ENCODE peak calls at places on chromosomes 16 and 17, in four cellular contexts. B, W, S and M are unnamed samples.

GRCh38 chr17:56009795-56010715 is 143.2 kb upstream of the ANKFN1 start:
- DNase-seq in B (no peak), W (no peak), S (no peak), M (no peak)

GRCh38 chr17:79086609-79087427 is 12.2 kb downstream of the ENGASE start:
- DNase-seq in B (no peak), W (no peak), S (no peak), M (no peak)

GRCh38 chr17:50150354-50151040 is at the start of gene PPP1R9B:
- DNase-seq in B (no peak), W (no peak), S (no peak), M (no peak)

GRCh38 chr17:69450857-69451410 is 36.4 kb downstream of the MAP2K6 start:
- DNase-seq in B (no peak), W (peak), S (no peak), M (no peak)

GRCh38 chr17:18626152-18626870 is 17.9 kb downstream of the TBC1D28 start:
- DNase-seq in B (no peak), W (no peak), S (no peak), M (no peak)

GRCh38 chr16:79497951-79498350 is 102.6 kb downstream of the MAF start:
- DNase-seq in B (no peak), W (no peak), S (no peak), M (no peak)

GRCh38 chr17:3667366-3668278 is 756 bp downstream of the TAX1BP3 start:
- DNase-seq in B (peak), W (peak), S (peak), M (peak)

GRCh38 chr16:11989238-11990160 is 13.0 kb downstream of the SNX29 start:
- DNase-seq in B (no peak), W (peak), S (no peak), M (no peak)

GRCh38 chr17:36198831-36199465 is 2.4 kb upstream of the CCL3L1 start:
- DNase-seq in B (no peak), W (no peak), S (no peak), M (no peak)

GRCh38 chr16:2148714-2149629 is 547 bp downstream of the RAB26 start:
- DNase-seq in B (no peak), W (no peak), S (no peak), M (no peak)

GRCh38 chr16:4525069-4525468 is 13.5 kb downstream of the CDIP1 start:
- DNase-seq in B (no peak), W (no peak), S (no peak), M (no peak)

GRCh38 chr17:76398523-76399174 is 14.2 kb downstream of the SPHK1 start:
- DNase-seq in B (no peak), W (no peak), S (no peak), M (no peak)

GRCh38 chr17:42783778-42784138 is 3.3 kb downstream of the WNK4 start:
- DNase-seq in B (no peak), W (no peak), S (no peak), M (no peak)

GRCh38 chr16:89395150-89396142 is 94.9 kb downstream of the ANKRD11 start:
- DNase-seq in B (peak), W (peak), S (peak), M (peak)

GRCh38 chr16:74437-75318 is 2.2 kb upstream of the RHBDF1 start:
- DNase-seq in B (no peak), W (no peak), S (no peak), M (no peak)

GRCh38 chr16:12020007-12020406 is 43.5 kb downstream of the SNX29 start:
- DNase-seq in B (no peak), W (no peak), S (no peak), M (no peak)

GRCh38 chr16:59593256-59593655 is 859.1 kb upstream of the GOT2 start:
- DNase-seq in B (no peak), W (peak), S (peak), M (no peak)

GRCh38 chr17:8835631-8836364 is 31.7 kb downstream of the PIK3R6 start:
- DNase-seq in B (no peak), W (no peak), S (no peak), M (no peak)

GRCh38 chr16:77856455-77857138 is 68.2 kb downstream of the VAT1L start:
- DNase-seq in B (no peak), W (no peak), S (no peak), M (no peak)

GRCh38 chr17:80151333-80151732 is 4.4 kb upstream of the EIF4A3 start:
- DNase-seq in B (no peak), W (peak), S (peak), M (peak)

GRCh38 chr16:31344712-31345111 is 10.3 kb upstream of the ITGAX start:
- DNase-seq in B (no peak), W (no peak), S (no peak), M (no peak)

GRCh38 chr16:4500283-4500682 is 24.1 kb downstream of the HMOX2 start:
- DNase-seq in B (no peak), W (peak), S (peak), M (no peak)

DNA sequence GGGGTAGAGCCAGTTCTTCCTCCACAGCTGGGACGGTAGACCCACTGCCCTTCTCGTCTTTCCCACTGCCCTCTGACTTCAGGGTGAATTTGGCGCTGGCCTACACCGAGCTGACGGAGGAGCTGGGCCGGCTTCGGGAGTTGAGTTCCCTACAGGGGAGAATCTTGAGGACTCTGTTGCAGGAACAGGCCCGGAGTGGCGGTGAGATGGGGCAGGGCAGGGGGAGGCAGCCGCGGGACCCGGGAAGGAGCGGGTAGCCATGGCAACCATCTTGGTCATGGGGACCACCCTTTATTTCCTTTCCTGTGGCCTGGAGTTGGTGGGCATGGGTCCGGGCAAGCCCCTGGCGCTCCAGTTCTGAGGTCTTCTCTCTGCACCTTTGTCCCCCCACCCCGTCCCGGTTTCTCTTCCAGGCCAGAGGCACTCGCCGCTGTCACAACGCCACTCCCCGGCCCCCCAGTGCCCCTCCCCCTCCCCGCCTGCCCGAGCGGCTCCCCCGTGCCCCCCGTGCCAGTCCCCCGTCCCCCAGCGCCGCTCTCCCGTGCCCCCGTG is 14.4 kb downstream of the TBKBP1 start:
- DNase-seq in B (no peak), W (no peak), S (no peak), M (no peak)
- H3K4me3 ChIP-seq in B (peak), W (no peak), S (peak), M (no peak)

GRCh38 chr17:45096141-45096540 is 35.0 kb downstream of the NMT1 start:
- DNase-seq in B (no peak), W (peak), S (peak), M (no peak)
- TF ChIP-seq CTCF in B (peak), W (peak), S (peak), M (peak)

GRCh38 chr17:7408341-7408740 is 696 bp downstream of the NLGN2 start:
- DNase-seq in B (no peak), W (no peak), S (no peak), M (no peak)
- H3K4me3 ChIP-seq in B (no peak), W (no peak), S (no peak), M (no peak)

DNA sequence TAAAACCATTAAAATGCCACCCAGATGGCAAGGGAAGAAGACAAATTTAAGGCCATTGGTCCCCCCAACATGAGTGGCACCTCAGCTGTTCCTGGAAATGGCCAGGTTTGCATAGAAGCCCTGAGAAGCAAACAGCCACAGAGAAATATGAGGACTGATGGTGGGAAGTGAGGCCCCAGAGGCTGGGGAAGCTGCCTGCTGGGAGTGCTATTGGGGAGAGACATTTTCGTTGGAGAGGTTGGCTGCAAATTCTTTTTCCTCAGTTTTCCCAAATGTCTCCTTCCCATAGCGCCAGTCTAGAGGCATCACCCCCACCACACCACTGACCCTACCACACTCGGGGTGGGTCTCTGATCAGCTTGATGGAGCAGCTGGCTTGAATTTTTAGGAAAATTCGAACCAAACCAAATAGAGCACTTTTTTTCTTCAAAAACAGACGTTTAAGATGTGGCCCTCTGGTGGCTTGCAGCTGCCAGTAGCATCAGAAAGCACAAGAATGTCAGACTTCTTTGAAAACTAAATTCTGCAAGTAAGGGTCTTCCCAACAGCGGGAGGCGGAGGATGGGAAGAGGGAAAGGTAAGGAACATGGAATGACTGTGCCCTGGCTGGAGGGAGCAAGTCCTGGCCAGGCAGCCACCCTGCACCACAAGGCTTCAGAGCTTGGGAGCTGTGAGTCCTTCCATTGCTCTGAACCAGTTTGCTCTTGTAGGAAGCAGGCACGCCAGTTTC is 13.2 kb upstream of the SLC12A3 start:
- DNase-seq in B (no peak), W (peak), S (peak), M (no peak)
- TF ChIP-seq CTCF in B (peak), W (peak), S (peak), M (peak)